ENCODE peak calls at places on chromosomes 12 and 14, in six cellular contexts. One of them, this sample, is unnamed.

GRCh38 chr12:46373303-46374182 is 970 bp upstream of the SLC38A2 start:
- DNase-seq in nucleus accumbens: peak
- DNase-seq in M059J: peak
- DNase-seq in NCI-H2081: peak
- DNase-seq in tibial nerve: peak
- DNase-seq in COR-L47: peak
- DNase-seq in this sample: peak

GRCh38 chr14:54806616-54807015 is 96.0 kb downstream of the GCH1 start:
- DNase-seq in nucleus accumbens: no peak
- DNase-seq in COR-L47: no peak
- DNase-seq in NCI-H2081: no peak
- DNase-seq in tibial nerve: no peak
- DNase-seq in M059J: no peak
- DNase-seq in this sample: no peak

GRCh38 chr14:32702088-32702487 is 236.6 kb upstream of the NPAS3 start:
- DNase-seq in tibial nerve: no peak
- DNase-seq in nucleus accumbens: no peak
- DNase-seq in COR-L47: no peak
- DNase-seq in NCI-H2081: no peak
- DNase-seq in M059J: no peak
- DNase-seq in this sample: no peak

GRCh38 chr14:104885031-104885972 is 20.2 kb downstream of the CEP170B start:
- DNase-seq in NCI-H2081: no peak
- DNase-seq in tibial nerve: no peak
- DNase-seq in nucleus accumbens: no peak
- DNase-seq in M059J: no peak
- DNase-seq in COR-L47: no peak
- DNase-seq in this sample: no peak

GRCh38 chr12:25427328-25428249 is 125.5 kb downstream of the LMNTD1 start:
- DNase-seq in COR-L47: no peak
- DNase-seq in tibial nerve: no peak
- DNase-seq in NCI-H2081: no peak
- DNase-seq in nucleus accumbens: no peak
- DNase-seq in M059J: no peak
- DNase-seq in this sample: no peak

GRCh38 chr12:12835378-12836145 is 22.4 kb downstream of the DDX47 start:
- DNase-seq in tibial nerve: no peak
- DNase-seq in COR-L47: no peak
- DNase-seq in NCI-H2081: no peak
- DNase-seq in M059J: peak
- DNase-seq in nucleus accumbens: no peak
- DNase-seq in this sample: no peak

GRCh38 chr12:131609762-131610161 is 101.1 kb upstream of the SFSWAP start:
- DNase-seq in nucleus accumbens: no peak
- DNase-seq in COR-L47: no peak
- DNase-seq in tibial nerve: no peak
- DNase-seq in NCI-H2081: no peak
- DNase-seq in M059J: no peak
- DNase-seq in this sample: no peak

GRCh38 chr12:122951406-122951805 is 14.9 kb downstream of the ABCB9 start:
- DNase-seq in NCI-H2081: no peak
- DNase-seq in tibial nerve: no peak
- DNase-seq in COR-L47: no peak
- DNase-seq in M059J: peak
- DNase-seq in nucleus accumbens: no peak
- DNase-seq in this sample: no peak

GRCh38 chr14:101876539-101876938 is 87.8 kb upstream of the DYNC1H1 start:
- DNase-seq in tibial nerve: peak
- DNase-seq in nucleus accumbens: peak
- DNase-seq in NCI-H2081: peak
- DNase-seq in COR-L47: no peak
- DNase-seq in M059J: no peak
- DNase-seq in this sample: no peak